ENCODE peak calls at places on chromosome 3, in ten cellular contexts. One of them, this sample, is unnamed.

GRCh38 chr3:110246796-110247369 is 824.7 kb upstream of the NECTIN3 start:
- DNase-seq in bronchial epithelial cell: peak; percentile 11
- DNase-seq in kidney epithelial cell: no peak
- DNase-seq in BJ: no peak
- DNase-seq in cardiac muscle cell: no peak
- DNase-seq in OCI-LY7: no peak
- DNase-seq in colonic mucosa: no peak
- DNase-seq in cardiac fibroblast: peak; percentile 63
- DNase-seq in astrocyte: no peak
- DNase-seq in GM12865: no peak
- DNase-seq in this sample: no peak

GRCh38 chr3:155908086-155908485 is 37.6 kb downstream of the GMPS start:
- DNase-seq in BJ: no peak
- DNase-seq in OCI-LY7: no peak
- DNase-seq in cardiac muscle cell: no peak
- DNase-seq in astrocyte: no peak
- DNase-seq in cardiac fibroblast: no peak
- DNase-seq in kidney epithelial cell: no peak
- DNase-seq in colonic mucosa: no peak
- DNase-seq in GM12865: no peak
- DNase-seq in bronchial epithelial cell: no peak
- DNase-seq in this sample: no peak

GRCh38 chr3:141680620-141681389 is 57.3 kb upstream of the RNF7 start:
- DNase-seq in kidney epithelial cell: peak; percentile 42
- DNase-seq in bronchial epithelial cell: peak; percentile 75
- DNase-seq in cardiac muscle cell: peak; percentile 27
- DNase-seq in BJ: no peak
- DNase-seq in cardiac fibroblast: peak; percentile 79
- DNase-seq in colonic mucosa: no peak
- DNase-seq in OCI-LY7: no peak
- DNase-seq in astrocyte: peak; percentile 57
- DNase-seq in GM12865: no peak
- DNase-seq in this sample: peak; percentile 51

GRCh38 chr3:67518196-67518595 is 136.2 kb downstream of the SUCLG2 start:
- DNase-seq in colonic mucosa: no peak
- DNase-seq in cardiac muscle cell: no peak
- DNase-seq in kidney epithelial cell: no peak
- DNase-seq in cardiac fibroblast: no peak
- DNase-seq in GM12865: no peak
- DNase-seq in astrocyte: no peak
- DNase-seq in OCI-LY7: no peak
- DNase-seq in BJ: no peak
- DNase-seq in bronchial epithelial cell: no peak
- DNase-seq in this sample: no peak

GRCh38 chr3:69339766-69340165 is 46.1 kb downstream of the FRMD4B start:
- DNase-seq in OCI-LY7: no peak
- DNase-seq in kidney epithelial cell: no peak
- DNase-seq in colonic mucosa: no peak
- DNase-seq in astrocyte: no peak
- DNase-seq in cardiac muscle cell: no peak
- DNase-seq in BJ: no peak
- DNase-seq in GM12865: no peak
- DNase-seq in bronchial epithelial cell: no peak
- DNase-seq in cardiac fibroblast: no peak
- DNase-seq in this sample: no peak

GRCh38 chr3:69959581-69959980 is 40.0 kb upstream of the SAMMSON start:
- DNase-seq in astrocyte: no peak
- DNase-seq in BJ: no peak
- DNase-seq in cardiac muscle cell: no peak
- DNase-seq in bronchial epithelial cell: no peak
- DNase-seq in kidney epithelial cell: no peak
- DNase-seq in OCI-LY7: no peak
- DNase-seq in GM12865: no peak
- DNase-seq in colonic mucosa: no peak
- DNase-seq in cardiac fibroblast: no peak
- DNase-seq in this sample: no peak

GRCh38 chr3:152222327-152222726 is 46.4 kb upstream of the MBNL1 start:
- DNase-seq in OCI-LY7: no peak
- DNase-seq in colonic mucosa: no peak
- DNase-seq in bronchial epithelial cell: peak; percentile 71
- DNase-seq in BJ: no peak
- DNase-seq in kidney epithelial cell: no peak
- DNase-seq in GM12865: peak; percentile 18
- DNase-seq in cardiac muscle cell: no peak
- DNase-seq in cardiac fibroblast: peak; percentile 82
- DNase-seq in astrocyte: peak; percentile 71
- DNase-seq in this sample: no peak

GRCh38 chr3:101548527-101549105 is 13.1 kb upstream of the TRMT10C start:
- DNase-seq in cardiac muscle cell: no peak
- DNase-seq in kidney epithelial cell: no peak
- DNase-seq in BJ: no peak
- DNase-seq in OCI-LY7: no peak
- DNase-seq in cardiac fibroblast: no peak
- DNase-seq in colonic mucosa: no peak
- DNase-seq in astrocyte: no peak
- DNase-seq in GM12865: no peak
- DNase-seq in bronchial epithelial cell: no peak
- DNase-seq in this sample: no peak

GRCh38 chr3:174931969-174932368 is 72.8 kb downstream of the NAALADL2 start:
- DNase-seq in bronchial epithelial cell: no peak
- DNase-seq in kidney epithelial cell: no peak
- DNase-seq in BJ: no peak
- DNase-seq in cardiac fibroblast: no peak
- DNase-seq in OCI-LY7: no peak
- DNase-seq in astrocyte: no peak
- DNase-seq in GM12865: no peak
- DNase-seq in cardiac muscle cell: no peak
- DNase-seq in colonic mucosa: no peak
- DNase-seq in this sample: no peak

GRCh38 chr3:31522152-31522551 is 10.6 kb upstream of the STT3B start:
- DNase-seq in astrocyte: no peak
- DNase-seq in OCI-LY7: peak; percentile 77
- DNase-seq in bronchial epithelial cell: peak; percentile 22
- DNase-seq in cardiac muscle cell: no peak
- DNase-seq in GM12865: peak; percentile 38
- DNase-seq in kidney epithelial cell: no peak
- DNase-seq in cardiac fibroblast: peak; percentile 39
- DNase-seq in BJ: no peak
- DNase-seq in colonic mucosa: no peak
- DNase-seq in this sample: no peak

GRCh38 chr3:114052216-114052615 is 4.1 kb downstream of the CCDC191 start:
- DNase-seq in bronchial epithelial cell: no peak
- DNase-seq in GM12865: no peak
- DNase-seq in cardiac muscle cell: no peak
- DNase-seq in astrocyte: no peak
- DNase-seq in BJ: no peak
- DNase-seq in colonic mucosa: no peak
- DNase-seq in OCI-LY7: no peak
- DNase-seq in kidney epithelial cell: no peak
- DNase-seq in cardiac fibroblast: peak; percentile 7
- DNase-seq in this sample: no peak

GRCh38 chr3:128133273-128133883 is 9.8 kb upstream of the RUVBL1 start:
- DNase-seq in bronchial epithelial cell: peak; percentile 60
- DNase-seq in cardiac fibroblast: peak; percentile 74
- DNase-seq in BJ: no peak
- DNase-seq in astrocyte: peak; percentile 34
- DNase-seq in kidney epithelial cell: no peak
- DNase-seq in OCI-LY7: peak; percentile 57
- DNase-seq in colonic mucosa: peak; percentile 36
- DNase-seq in cardiac muscle cell: no peak
- DNase-seq in GM12865: peak; percentile 52
- DNase-seq in this sample: no peak

GRCh38 chr3:105988540-105988939 is 119.7 kb upstream of the CBLB start:
- DNase-seq in cardiac fibroblast: no peak
- DNase-seq in OCI-LY7: no peak
- DNase-seq in cardiac muscle cell: no peak
- DNase-seq in bronchial epithelial cell: no peak
- DNase-seq in kidney epithelial cell: no peak
- DNase-seq in colonic mucosa: no peak
- DNase-seq in BJ: no peak
- DNase-seq in astrocyte: no peak
- DNase-seq in GM12865: no peak
- DNase-seq in this sample: no peak
- TF ChIP-seq CTCF in cardiac fibroblast: no peak
- TF ChIP-seq CTCF in OCI-LY7: no peak
- TF ChIP-seq CTCF in cardiac muscle cell: no peak
- TF ChIP-seq CTCF in bronchial epithelial cell: no peak
- TF ChIP-seq CTCF in kidney epithelial cell: no peak
- TF ChIP-seq CTCF in colonic mucosa: no peak
- TF ChIP-seq CTCF in BJ: no peak
- TF ChIP-seq CTCF in astrocyte: no peak
- TF ChIP-seq CTCF in GM12865: no peak
- TF ChIP-seq CTCF in this sample: no peak

DNA sequence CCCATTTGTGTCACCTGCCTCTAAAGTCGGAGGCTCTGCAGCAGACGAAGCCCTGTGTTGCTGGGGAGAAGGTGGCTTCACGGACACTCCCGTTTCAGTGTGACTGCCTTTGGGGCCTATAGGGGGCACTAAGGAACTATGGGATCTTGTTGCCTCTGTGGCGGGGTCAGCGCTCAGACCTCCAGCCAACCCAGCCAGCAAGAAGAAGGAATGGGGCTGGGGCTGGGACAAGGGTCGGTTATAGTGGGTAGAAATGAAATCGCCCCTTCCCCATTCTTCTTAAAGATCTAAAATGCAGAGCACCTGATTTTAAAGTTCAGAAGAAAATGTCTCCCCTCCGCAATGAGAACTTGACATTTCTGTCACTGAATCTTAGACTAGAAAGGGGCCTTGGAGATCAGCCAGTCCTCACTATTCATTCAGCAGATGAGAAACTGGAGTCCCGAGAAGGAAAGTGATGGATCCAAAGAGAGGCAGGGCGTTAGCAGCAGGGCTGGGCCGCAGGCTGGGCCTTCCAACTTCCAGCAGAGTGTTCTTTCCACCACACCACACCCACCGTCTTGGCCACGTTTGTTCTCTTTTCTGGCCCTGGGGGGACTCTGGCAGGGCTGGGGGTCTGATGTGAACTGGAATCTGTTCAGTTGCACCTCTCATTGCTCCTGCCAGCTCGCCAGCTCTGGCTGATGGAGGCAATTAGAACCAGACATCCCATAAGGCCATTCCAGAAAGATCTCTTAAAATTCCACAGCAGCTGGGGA is 195.4 kb downstream of the OPA1 start:
- DNase-seq in cardiac muscle cell: peak; percentile 86
- DNase-seq in BJ: no peak
- DNase-seq in astrocyte: peak; percentile 44
- DNase-seq in colonic mucosa: peak; percentile 76
- DNase-seq in kidney epithelial cell: no peak
- DNase-seq in GM12865: peak; percentile 66
- DNase-seq in OCI-LY7: peak; percentile 81
- DNase-seq in cardiac fibroblast: peak; percentile 70
- DNase-seq in bronchial epithelial cell: peak; percentile 58
- DNase-seq in this sample: peak; percentile 70
- TF ChIP-seq CTCF in cardiac muscle cell: peak; percentile 91
- TF ChIP-seq CTCF in BJ: peak; percentile 75
- TF ChIP-seq CTCF in astrocyte: peak; percentile 66
- TF ChIP-seq CTCF in colonic mucosa: peak; percentile 73
- TF ChIP-seq CTCF in kidney epithelial cell: peak; percentile 84
- TF ChIP-seq CTCF in GM12865: peak; percentile 73
- TF ChIP-seq CTCF in OCI-LY7: peak; percentile 92
- TF ChIP-seq CTCF in cardiac fibroblast: peak; percentile 88
- TF ChIP-seq CTCF in bronchial epithelial cell: peak; percentile 89
- TF ChIP-seq CTCF in this sample: peak; percentile 66

GRCh38 chr3:13388816-13389215 is 31.3 kb downstream of the NUP210 start:
- DNase-seq in bronchial epithelial cell: no peak
- DNase-seq in kidney epithelial cell: no peak
- DNase-seq in OCI-LY7: no peak
- DNase-seq in cardiac fibroblast: no peak
- DNase-seq in astrocyte: no peak
- DNase-seq in colonic mucosa: no peak
- DNase-seq in BJ: no peak
- DNase-seq in GM12865: no peak
- DNase-seq in cardiac muscle cell: no peak
- DNase-seq in this sample: no peak

GRCh38 chr3:13393427-13394360 is 26.4 kb downstream of the NUP210 start:
- DNase-seq in OCI-LY7: no peak
- DNase-seq in colonic mucosa: no peak
- DNase-seq in cardiac muscle cell: no peak
- DNase-seq in kidney epithelial cell: no peak
- DNase-seq in BJ: no peak
- DNase-seq in bronchial epithelial cell: no peak
- DNase-seq in GM12865: no peak
- DNase-seq in astrocyte: no peak
- DNase-seq in cardiac fibroblast: no peak
- DNase-seq in this sample: no peak

GRCh38 chr3:13394363-13394762 is 25.8 kb downstream of the NUP210 start:
- DNase-seq in BJ: no peak
- DNase-seq in astrocyte: no peak
- DNase-seq in bronchial epithelial cell: no peak
- DNase-seq in OCI-LY7: no peak
- DNase-seq in colonic mucosa: no peak
- DNase-seq in GM12865: no peak
- DNase-seq in cardiac muscle cell: no peak
- DNase-seq in kidney epithelial cell: no peak
- DNase-seq in cardiac fibroblast: no peak
- DNase-seq in this sample: no peak

GRCh38 chr3:13389378-13389777 is 30.7 kb downstream of the NUP210 start:
- DNase-seq in bronchial epithelial cell: no peak
- DNase-seq in colonic mucosa: no peak
- DNase-seq in BJ: no peak
- DNase-seq in kidney epithelial cell: no peak
- DNase-seq in astrocyte: no peak
- DNase-seq in cardiac muscle cell: no peak
- DNase-seq in GM12865: no peak
- DNase-seq in OCI-LY7: no peak
- DNase-seq in cardiac fibroblast: no peak
- DNase-seq in this sample: no peak

DNA sequence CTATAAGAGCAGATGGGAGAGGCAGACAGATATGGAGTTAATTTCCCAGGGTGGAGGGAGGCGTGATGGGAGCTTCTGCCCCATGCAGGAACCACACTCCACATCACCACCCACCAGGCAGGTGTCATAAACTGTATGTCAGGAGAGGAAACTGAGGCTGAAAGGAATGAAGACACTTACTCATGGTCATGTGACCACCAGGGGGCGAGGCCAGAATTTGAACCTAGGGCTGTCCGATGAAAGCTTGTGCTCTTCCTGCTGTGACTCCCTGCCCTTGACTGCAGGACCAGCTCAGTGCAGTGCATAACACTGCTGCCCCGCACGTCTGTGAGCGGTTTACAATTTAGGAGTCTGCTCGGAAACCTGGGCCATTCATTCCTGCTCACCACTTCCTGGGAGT is 28.8 kb downstream of the NUP210 start:
- DNase-seq in OCI-LY7: peak; percentile 30
- DNase-seq in colonic mucosa: no peak
- DNase-seq in bronchial epithelial cell: no peak
- DNase-seq in GM12865: no peak
- DNase-seq in kidney epithelial cell: no peak
- DNase-seq in BJ: no peak
- DNase-seq in cardiac muscle cell: no peak
- DNase-seq in cardiac fibroblast: no peak
- DNase-seq in astrocyte: no peak
- DNase-seq in this sample: no peak
- TF ChIP-seq CTCF in OCI-LY7: peak; percentile 57
- TF ChIP-seq CTCF in colonic mucosa: no peak
- TF ChIP-seq CTCF in bronchial epithelial cell: peak; percentile 9
- TF ChIP-seq CTCF in GM12865: peak; percentile 23
- TF ChIP-seq CTCF in kidney epithelial cell: peak; percentile 7
- TF ChIP-seq CTCF in BJ: peak; percentile 5
- TF ChIP-seq CTCF in cardiac muscle cell: no peak
- TF ChIP-seq CTCF in cardiac fibroblast: no peak
- TF ChIP-seq CTCF in astrocyte: no peak
- TF ChIP-seq CTCF in this sample: no peak

GRCh38 chr3:172911142-172911541 is 160.6 kb downstream of the ECT2 start:
- DNase-seq in GM12865: no peak
- DNase-seq in cardiac muscle cell: no peak
- DNase-seq in colonic mucosa: no peak
- DNase-seq in kidney epithelial cell: no peak
- DNase-seq in cardiac fibroblast: no peak
- DNase-seq in OCI-LY7: no peak
- DNase-seq in BJ: no peak
- DNase-seq in astrocyte: no peak
- DNase-seq in bronchial epithelial cell: no peak
- DNase-seq in this sample: no peak
- TF ChIP-seq CTCF in GM12865: no peak
- TF ChIP-seq CTCF in cardiac muscle cell: no peak
- TF ChIP-seq CTCF in colonic mucosa: no peak
- TF ChIP-seq CTCF in kidney epithelial cell: no peak
- TF ChIP-seq CTCF in cardiac fibroblast: no peak
- TF ChIP-seq CTCF in OCI-LY7: no peak
- TF ChIP-seq CTCF in BJ: no peak
- TF ChIP-seq CTCF in astrocyte: no peak
- TF ChIP-seq CTCF in bronchial epithelial cell: no peak
- TF ChIP-seq CTCF in this sample: no peak